ENCODE peak calls at places on chromosomes 13 and 19, in ten cellular contexts. M, N, P, H, Z, K, Y, E, L and I are unnamed samples.

GRCh38 chr19:31641591-31641990 is 292.4 kb upstream of the TSHZ3 start:
- DNase-seq in M (no peak), N (no peak), P (no peak), H (no peak), Z (no peak), K (no peak), Y (no peak), E (no peak), L (no peak), I (no peak)

GRCh38 chr13:78298657-78299056 is 304.7 kb downstream of the POU4F1 start:
- DNase-seq in M (no peak), N (peak), P (no peak), H (no peak), Z (no peak), K (no peak), Y (no peak), E (peak), L (peak), I (no peak)

GRCh38 chr13:82654851-82655517 is 1227.3 kb downstream of the SLITRK1 start:
- DNase-seq in M (peak), N (peak), P (peak), H (peak), Z (no peak), K (peak), Y (peak), E (no peak), L (no peak), I (peak)

GRCh38 chr13:108226184-108226583 is 8.0 kb downstream of the ABHD13 start:
- DNase-seq in M (no peak), N (no peak), P (no peak), H (no peak), Z (no peak), K (no peak), Y (no peak), E (no peak), L (no peak), I (no peak)

GRCh38 chr19:46913198-46913851 is 52.5 kb downstream of the ARHGAP35 start:
- DNase-seq in M (no peak), N (no peak), P (no peak), H (no peak), Z (no peak), K (no peak), Y (no peak), E (peak), L (no peak), I (no peak)

GRCh38 chr19:19053508-19054314 is 10.1 kb upstream of the SLC25A42 start:
- DNase-seq in M (peak), N (peak), P (peak), H (peak), Z (peak), K (no peak), Y (peak), E (peak), L (peak), I (peak)

GRCh38 chr13:112978561-112979405 is 9.8 kb downstream of the MCF2L start:
- DNase-seq in M (no peak), N (no peak), P (no peak), H (no peak), Z (no peak), K (no peak), Y (no peak), E (no peak), L (no peak), I (no peak)

GRCh38 chr19:44072543-44073401 is 813 bp downstream of the ZNF284 start:
- DNase-seq in M (no peak), N (peak), P (no peak), H (no peak), Z (no peak), K (no peak), Y (no peak), E (no peak), L (peak), I (peak)

GRCh38 chr19:1066251-1066747 is 668 bp upstream of the ARHGAP45 start:
- DNase-seq in M (no peak), N (no peak), P (no peak), H (no peak), Z (no peak), K (no peak), Y (no peak), E (no peak), L (peak), I (no peak)

GRCh38 chr13:61135583-61135982 is 280.1 kb downstream of the PCDH20 start:
- DNase-seq in M (no peak), N (no peak), P (no peak), H (no peak), Z (no peak), K (no peak), Y (no peak), E (no peak), L (no peak), I (no peak)

GRCh38 chr13:96710166-96710866 is 284.0 kb downstream of the OXGR1 start:
- DNase-seq in M (no peak), N (peak), P (no peak), H (no peak), Z (no peak), K (no peak), Y (no peak), E (no peak), L (no peak), I (peak)

GRCh38 chr19:13036366-13036976 is 41.2 kb downstream of the NFIX start:
- DNase-seq in M (peak), N (peak), P (peak), H (peak), Z (no peak), K (no peak), Y (no peak), E (no peak), L (peak), I (peak)

GRCh38 chr19:18741566-18742121 is 49.5 kb downstream of the COMP start:
- DNase-seq in M (no peak), N (no peak), P (peak), H (no peak), Z (peak), K (no peak), Y (no peak), E (no peak), L (peak), I (peak)

GRCh38 chr19:33402421-33403220 is 29.1 kb downstream of the CEBPG start:
- DNase-seq in M (no peak), N (no peak), P (peak), H (peak), Z (no peak), K (no peak), Y (no peak), E (no peak), L (no peak), I (no peak)

GRCh38 chr13:98947925-98948324 is 29.9 kb downstream of the DOCK9 start:
- DNase-seq in M (no peak), N (no peak), P (no peak), H (no peak), Z (no peak), K (no peak), Y (no peak), E (peak), L (no peak), I (no peak)

GRCh38 chr19:12270854-12271253 is 23.8 kb downstream of the ZNF44 start:
- DNase-seq in M (no peak), N (no peak), P (no peak), H (no peak), Z (no peak), K (no peak), Y (no peak), E (no peak), L (no peak), I (no peak)

GRCh38 chr19:2722541-2723344 is 1.6 kb upstream of the DIRAS1 start:
- DNase-seq in M (peak), N (peak), P (no peak), H (peak), Z (peak), K (peak), Y (peak), E (no peak), L (peak), I (peak)

GRCh38 chr19:1237754-1238372 is at the start of gene CBARP:
- DNase-seq in M (no peak), N (no peak), P (no peak), H (peak), Z (no peak), K (no peak), Y (peak), E (no peak), L (peak), I (peak)

GRCh38 chr19:40221858-40222619 is 3.9 kb upstream of the TTC9B start:
- DNase-seq in M (peak), N (peak), P (peak), H (peak), Z (peak), K (peak), Y (peak), E (peak), L (peak), I (peak)

GRCh38 chr19:39557791-39558622 is 18.0 kb upstream of the EID2 start:
- DNase-seq in M (peak), N (no peak), P (no peak), H (no peak), Z (no peak), K (no peak), Y (no peak), E (no peak), L (peak), I (peak)

GRCh38 chr13:74047925-74048324 is 86.3 kb downstream of the KLF12 start:
- DNase-seq in M (no peak), N (no peak), P (no peak), H (no peak), Z (no peak), K (no peak), Y (no peak), E (peak), L (peak), I (peak)

GRCh38 chr19:52296400-52296772 is 583 bp upstream of the ZNF480 start:
- DNase-seq in M (no peak), N (no peak), P (no peak), H (no peak), Z (no peak), K (no peak), Y (no peak), E (no peak), L (peak), I (no peak)

GRCh38 chr13:48506092-48506701 is 26.7 kb downstream of the RCBTB2 start:
- DNase-seq in M (no peak), N (no peak), P (no peak), H (no peak), Z (no peak), K (no peak), Y (no peak), E (no peak), L (no peak), I (no peak)

GRCh38 chr13:26698392-26699196 is 62.0 kb downstream of the GPR12 start:
- DNase-seq in M (peak), N (peak), P (peak), H (peak), Z (peak), K (peak), Y (peak), E (peak), L (peak), I (peak)

GRCh38 chr13:112469071-112469745 is 93.1 kb downstream of the SPACA7 start:
- DNase-seq in M (no peak), N (no peak), P (no peak), H (no peak), Z (no peak), K (no peak), Y (no peak), E (no peak), L (no peak), I (no peak)

GRCh38 chr19:2325261-2326046 is 2.9 kb downstream of the LSM7 start:
- DNase-seq in M (no peak), N (no peak), P (no peak), H (no peak), Z (no peak), K (no peak), Y (no peak), E (peak), L (no peak), I (no peak)

GRCh38 chr19:5918463-5919079 is 4.5 kb downstream of the CAPS start:
- DNase-seq in M (no peak), N (no peak), P (no peak), H (peak), Z (no peak), K (no peak), Y (no peak), E (no peak), L (no peak), I (no peak)

GRCh38 chr13:25170554-25171107 is 1.5 kb downstream of the AMER2 start:
- DNase-seq in M (no peak), N (no peak), P (no peak), H (no peak), Z (peak), K (no peak), Y (no peak), E (no peak), L (no peak), I (peak)

GRCh38 chr19:16898306-16899015 is 9.7 kb downstream of the F2RL3 start:
- DNase-seq in M (no peak), N (no peak), P (no peak), H (no peak), Z (no peak), K (no peak), Y (no peak), E (no peak), L (no peak), I (no peak)

GRCh38 chr19:16896913-16897571 is 8.2 kb downstream of the F2RL3 start:
- DNase-seq in M (peak), N (peak), P (peak), H (peak), Z (peak), K (peak), Y (peak), E (peak), L (peak), I (peak)

GRCh38 chr19:16895467-16896097 is 6.8 kb downstream of the F2RL3 start:
- DNase-seq in M (no peak), N (peak), P (no peak), H (no peak), Z (peak), K (no peak), Y (no peak), E (no peak), L (no peak), I (peak)

GRCh38 chr19:16897572-16898056 is 8.8 kb downstream of the F2RL3 start:
- DNase-seq in M (no peak), N (peak), P (no peak), H (no peak), Z (peak), K (no peak), Y (no peak), E (no peak), L (no peak), I (peak)

DNA sequence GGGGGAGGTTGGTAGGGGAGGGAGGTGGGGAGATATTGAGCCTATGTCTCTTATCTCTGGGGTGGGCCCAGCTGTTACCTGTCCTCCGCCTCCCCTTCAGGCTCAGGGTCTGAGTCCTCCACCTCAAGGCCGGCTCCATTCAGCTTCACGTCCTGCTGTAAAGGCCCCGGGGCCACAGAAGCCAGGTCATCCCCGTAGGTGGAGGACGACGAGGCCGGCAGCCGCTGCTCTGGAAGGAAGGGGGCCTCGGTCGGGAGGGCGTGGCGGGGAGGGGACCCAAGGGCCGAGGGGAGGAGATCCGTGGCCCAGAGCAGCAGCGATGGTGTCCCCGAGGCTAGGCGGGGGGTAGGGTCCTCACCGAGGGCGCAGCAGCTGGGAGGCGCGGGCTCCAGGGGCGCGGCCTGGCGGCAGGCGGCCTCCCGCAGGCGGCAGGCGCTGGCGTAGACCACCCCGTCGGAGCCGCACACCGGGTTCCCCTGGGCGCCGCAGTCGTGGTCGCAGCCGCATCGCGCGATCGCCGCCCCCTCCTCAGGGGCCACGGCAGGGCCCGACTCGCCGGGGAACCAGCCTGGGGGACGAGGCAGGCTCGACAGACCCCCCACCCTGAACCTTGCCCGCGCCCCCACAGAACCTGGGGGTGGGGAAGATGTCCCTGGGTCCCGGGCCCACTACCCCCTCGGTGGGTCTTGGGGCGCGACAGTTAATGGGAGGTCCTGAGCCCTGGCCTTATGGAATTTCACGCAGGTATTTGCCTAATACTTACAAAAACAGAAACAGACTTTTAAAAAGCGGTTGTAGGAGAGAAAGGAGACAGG is 7.5 kb downstream of the F2RL3 start:
- DNase-seq in M (no peak), N (no peak), P (no peak), H (no peak), Z (peak), K (no peak), Y (no peak), E (peak), L (no peak), I (no peak)
- H3K4me3 ChIP-seq in M (peak), N (peak), P (peak), H (peak), Z (peak), K (peak), Y (peak), E (peak), L (peak), I (peak)

GRCh38 chr19:57583104-57583520 is 833 bp upstream of the ZIK1 start:
- DNase-seq in M (no peak), N (no peak), P (no peak), H (no peak), Z (no peak), K (no peak), Y (no peak), E (no peak), L (no peak), I (no peak)

GRCh38 chr19:57578487-57579205 is at the start of gene ZNF416:
- DNase-seq in M (peak), N (peak), P (peak), H (peak), Z (peak), K (peak), Y (peak), E (peak), L (peak), I (peak)

GRCh38 chr19:57587529-57587928 is 3.6 kb downstream of the ZIK1 start:
- DNase-seq in M (peak), N (peak), P (no peak), H (no peak), Z (no peak), K (peak), Y (no peak), E (no peak), L (peak), I (peak)

DNA sequence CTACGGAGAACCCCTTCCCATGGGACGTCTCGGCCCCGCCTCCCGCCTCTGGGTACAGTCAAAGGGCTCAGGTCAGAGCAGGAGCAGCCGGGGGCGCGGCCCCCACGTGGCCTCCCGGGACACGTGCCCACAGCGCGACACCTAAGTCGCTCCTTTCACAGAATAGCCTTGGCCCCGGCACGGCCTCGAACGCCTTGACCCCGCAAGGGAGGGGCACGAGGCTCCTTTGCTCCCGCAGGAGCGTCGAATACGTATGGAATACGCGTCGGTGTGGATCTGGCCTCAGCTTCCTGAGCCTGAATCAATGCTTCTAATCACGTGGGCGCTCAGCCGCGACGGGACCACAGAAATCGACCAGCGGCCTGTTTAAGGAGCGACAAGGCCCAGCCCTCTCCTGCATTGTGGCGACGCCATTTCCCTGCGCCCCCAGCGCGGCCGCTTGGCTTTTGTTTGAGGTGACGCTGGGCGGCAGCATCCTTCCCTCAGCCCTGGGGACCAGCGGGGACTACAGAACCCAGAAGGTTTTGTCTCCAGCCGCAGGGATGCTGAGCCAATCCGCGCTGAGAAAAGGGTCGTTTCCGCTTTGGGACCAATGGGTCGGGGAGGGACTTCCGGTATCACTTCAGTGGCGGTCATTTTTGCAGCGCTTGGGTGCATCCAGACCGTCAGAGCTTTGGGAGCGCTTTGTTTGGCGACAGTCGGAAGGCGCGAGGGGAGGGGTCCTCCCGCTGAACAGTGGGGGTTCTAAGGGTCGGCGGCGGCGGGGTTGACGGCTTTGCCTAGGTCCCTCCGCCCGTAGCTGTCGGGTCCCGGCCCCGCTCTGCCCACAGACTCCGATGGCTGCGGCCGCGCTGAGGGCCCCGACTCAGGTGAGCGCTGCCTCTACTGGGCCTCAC is at the start of gene ZIK1:
- DNase-seq in M (peak), N (peak), P (peak), H (peak), Z (peak), K (peak), Y (peak), E (peak), L (no peak), I (peak)
- TF ChIP-seq CTCF in M (no peak), N (no peak), P (no peak), H (no peak), Z (no peak), K (peak), Y (no peak), E (no peak), L (no peak), I (peak)

DNA sequence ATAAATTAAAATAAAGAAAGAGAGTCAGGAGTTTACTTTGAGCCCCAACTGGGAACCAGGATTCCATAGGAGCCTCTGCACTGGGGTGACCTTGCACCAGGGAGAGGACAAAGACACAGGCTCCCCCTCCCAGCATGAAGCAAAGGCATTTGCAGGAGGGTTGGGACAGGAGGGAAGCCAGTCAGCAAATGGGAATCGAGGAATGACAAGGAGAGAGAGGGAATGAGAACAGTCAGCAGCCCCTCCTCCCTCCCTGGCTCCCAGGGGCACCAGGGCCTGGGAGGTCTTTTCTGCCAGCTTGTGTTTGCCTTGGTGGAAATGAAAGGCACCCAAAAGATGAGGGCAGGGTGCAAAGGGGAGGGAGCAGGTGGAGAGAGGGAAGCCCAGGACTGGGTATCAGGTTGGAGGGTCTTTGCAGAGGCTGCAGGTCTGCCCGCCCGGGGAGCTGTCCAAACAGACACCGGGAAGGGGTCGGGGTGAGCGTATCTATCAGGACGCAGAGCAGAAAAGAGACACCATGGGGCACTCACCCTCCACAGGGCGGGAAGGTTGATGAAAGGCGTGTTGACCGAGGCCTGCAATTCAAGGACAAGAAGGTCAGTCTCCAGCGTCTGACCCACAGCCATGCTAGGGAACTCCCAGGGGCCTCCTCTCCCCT is 3.8 kb downstream of the SBSN start:
- DNase-seq in M (no peak), N (no peak), P (no peak), H (no peak), Z (no peak), K (no peak), Y (no peak), E (no peak), L (no peak), I (no peak)
- H3K4me3 ChIP-seq in M (no peak), N (no peak), P (no peak), H (no peak), Z (no peak), K (no peak), Y (no peak), E (no peak), L (no peak), I (no peak)

GRCh38 chr13:32455594-32455903 is 27.6 kb upstream of the N4BP2L1 start:
- DNase-seq in M (no peak), N (no peak), P (no peak), H (no peak), Z (no peak), K (no peak), Y (no peak), E (no peak), L (no peak), I (no peak)
- TF ChIP-seq CTCF in M (no peak), N (no peak), P (no peak), H (no peak), Z (no peak), K (no peak), Y (no peak), E (no peak), L (no peak), I (no peak)